ENCODE peak calls at places on chromosome 19, in ten cellular contexts. One of them, this sample, is unnamed.

GRCh38 chr19:36775768-36776167 is 3.2 kb upstream of the ZNF850 start:
- DNase-seq in GM12878: no peak
- DNase-seq in left lung: no peak
- DNase-seq in ascending aorta: no peak
- DNase-seq in upper lobe of left lung: no peak
- DNase-seq in MM.1S: no peak
- DNase-seq in psoas muscle: no peak
- DNase-seq in neural progenitor cell: no peak
- DNase-seq in Peyer's patch: no peak
- DNase-seq in tibial nerve: no peak
- DNase-seq in this sample: no peak

GRCh38 chr19:34481861-34482379 is 362 bp downstream of the WTIP start:
- DNase-seq in GM12878: no peak
- DNase-seq in left lung: no peak
- DNase-seq in ascending aorta: no peak
- DNase-seq in upper lobe of left lung: no peak
- DNase-seq in MM.1S: no peak
- DNase-seq in psoas muscle: peak; percentile 52
- DNase-seq in neural progenitor cell: no peak
- DNase-seq in Peyer's patch: no peak
- DNase-seq in tibial nerve: no peak
- DNase-seq in this sample: peak; percentile 75

GRCh38 chr19:30171138-30171635 is 201.0 kb upstream of the ZNF536 start:
- DNase-seq in GM12878: no peak
- DNase-seq in left lung: no peak
- DNase-seq in ascending aorta: no peak
- DNase-seq in upper lobe of left lung: no peak
- DNase-seq in MM.1S: no peak
- DNase-seq in psoas muscle: no peak
- DNase-seq in neural progenitor cell: no peak
- DNase-seq in Peyer's patch: no peak
- DNase-seq in tibial nerve: no peak
- DNase-seq in this sample: no peak

GRCh38 chr19:29845576-29846176 is 33.9 kb downstream of the CCNE1 start:
- DNase-seq in GM12878: no peak
- DNase-seq in left lung: no peak
- DNase-seq in ascending aorta: no peak
- DNase-seq in upper lobe of left lung: no peak
- DNase-seq in MM.1S: no peak
- DNase-seq in psoas muscle: peak; percentile 45
- DNase-seq in neural progenitor cell: peak; percentile 38
- DNase-seq in Peyer's patch: no peak
- DNase-seq in tibial nerve: no peak
- DNase-seq in this sample: no peak

GRCh38 chr19:43507880-43508279 is 3.3 kb upstream of the PHLDB3 start:
- DNase-seq in GM12878: no peak
- DNase-seq in left lung: no peak
- DNase-seq in ascending aorta: no peak
- DNase-seq in upper lobe of left lung: no peak
- DNase-seq in MM.1S: no peak
- DNase-seq in psoas muscle: no peak
- DNase-seq in neural progenitor cell: no peak
- DNase-seq in Peyer's patch: no peak
- DNase-seq in tibial nerve: no peak
- DNase-seq in this sample: no peak

GRCh38 chr19:24004166-24004565 is 82.8 kb upstream of the ZNF254 start:
- DNase-seq in GM12878: no peak
- DNase-seq in left lung: no peak
- DNase-seq in ascending aorta: no peak
- DNase-seq in upper lobe of left lung: no peak
- DNase-seq in MM.1S: no peak
- DNase-seq in psoas muscle: no peak
- DNase-seq in neural progenitor cell: no peak
- DNase-seq in Peyer's patch: no peak
- DNase-seq in tibial nerve: no peak
- DNase-seq in this sample: no peak

GRCh38 chr19:13100031-13100588 is 2.5 kb downstream of the LYL1 start:
- DNase-seq in GM12878: peak; percentile 78
- DNase-seq in left lung: no peak
- DNase-seq in ascending aorta: no peak
- DNase-seq in upper lobe of left lung: peak; percentile 31
- DNase-seq in MM.1S: no peak
- DNase-seq in psoas muscle: no peak
- DNase-seq in neural progenitor cell: no peak
- DNase-seq in Peyer's patch: peak; percentile 58
- DNase-seq in tibial nerve: no peak
- DNase-seq in this sample: no peak

GRCh38 chr19:33311326-33311682 is 9.0 kb upstream of the CEBPA start:
- DNase-seq in GM12878: no peak
- DNase-seq in left lung: no peak
- DNase-seq in ascending aorta: no peak
- DNase-seq in upper lobe of left lung: peak; percentile 70
- DNase-seq in MM.1S: no peak
- DNase-seq in psoas muscle: peak; percentile 59
- DNase-seq in neural progenitor cell: no peak
- DNase-seq in Peyer's patch: no peak
- DNase-seq in tibial nerve: no peak
- DNase-seq in this sample: no peak

GRCh38 chr19:32208060-32208459 is 137.3 kb upstream of the ZNF507 start:
- DNase-seq in GM12878: no peak
- DNase-seq in left lung: no peak
- DNase-seq in ascending aorta: no peak
- DNase-seq in upper lobe of left lung: no peak
- DNase-seq in MM.1S: no peak
- DNase-seq in psoas muscle: no peak
- DNase-seq in neural progenitor cell: no peak
- DNase-seq in Peyer's patch: no peak
- DNase-seq in tibial nerve: no peak
- DNase-seq in this sample: no peak

GRCh38 chr19:7263521-7263920 is 30.7 kb downstream of the INSR start:
- DNase-seq in GM12878: no peak
- DNase-seq in left lung: no peak
- DNase-seq in ascending aorta: no peak
- DNase-seq in upper lobe of left lung: no peak
- DNase-seq in MM.1S: no peak
- DNase-seq in psoas muscle: no peak
- DNase-seq in neural progenitor cell: no peak
- DNase-seq in Peyer's patch: no peak
- DNase-seq in tibial nerve: no peak
- DNase-seq in this sample: no peak

GRCh38 chr19:3100331-3100730 is 6.2 kb downstream of the GNA11 start:
- DNase-seq in GM12878: no peak
- DNase-seq in left lung: no peak
- DNase-seq in ascending aorta: no peak
- DNase-seq in upper lobe of left lung: no peak
- DNase-seq in MM.1S: no peak
- DNase-seq in psoas muscle: no peak
- DNase-seq in neural progenitor cell: no peak
- DNase-seq in Peyer's patch: no peak
- DNase-seq in tibial nerve: no peak
- DNase-seq in this sample: no peak

GRCh38 chr19:40921005-40921897 is 39.2 kb upstream of the CYP2A7 start:
- DNase-seq in GM12878: no peak
- DNase-seq in left lung: peak; percentile 84
- DNase-seq in ascending aorta: no peak
- DNase-seq in upper lobe of left lung: peak; percentile 91
- DNase-seq in MM.1S: no peak
- DNase-seq in psoas muscle: no peak
- DNase-seq in neural progenitor cell: no peak
- DNase-seq in Peyer's patch: no peak
- DNase-seq in tibial nerve: no peak
- DNase-seq in this sample: no peak

GRCh38 chr19:42023121-42023942 is 29.3 kb upstream of the ATP1A3 start:
- DNase-seq in GM12878: no peak
- DNase-seq in left lung: no peak
- DNase-seq in ascending aorta: no peak
- DNase-seq in upper lobe of left lung: no peak
- DNase-seq in MM.1S: peak; percentile 14
- DNase-seq in psoas muscle: peak; percentile 34
- DNase-seq in neural progenitor cell: peak; percentile 55
- DNase-seq in Peyer's patch: no peak
- DNase-seq in tibial nerve: no peak
- DNase-seq in this sample: no peak

GRCh38 chr19:3707868-3708206 is 347 bp upstream of the TJP3 start:
- DNase-seq in GM12878: no peak
- DNase-seq in left lung: no peak
- DNase-seq in ascending aorta: no peak
- DNase-seq in upper lobe of left lung: no peak
- DNase-seq in MM.1S: no peak
- DNase-seq in psoas muscle: no peak
- DNase-seq in neural progenitor cell: no peak
- DNase-seq in Peyer's patch: no peak
- DNase-seq in tibial nerve: no peak
- DNase-seq in this sample: no peak

GRCh38 chr19:47006496-47006895 is 13.1 kb upstream of the NPAS1 start:
- DNase-seq in GM12878: no peak
- DNase-seq in left lung: no peak
- DNase-seq in ascending aorta: no peak
- DNase-seq in upper lobe of left lung: no peak
- DNase-seq in MM.1S: no peak
- DNase-seq in psoas muscle: no peak
- DNase-seq in neural progenitor cell: no peak
- DNase-seq in Peyer's patch: no peak
- DNase-seq in tibial nerve: no peak
- DNase-seq in this sample: no peak

GRCh38 chr19:56837004-56837403 is 3.5 kb downstream of the PEG3 start:
- DNase-seq in GM12878: no peak
- DNase-seq in left lung: no peak
- DNase-seq in ascending aorta: no peak
- DNase-seq in upper lobe of left lung: peak; percentile 22
- DNase-seq in MM.1S: no peak
- DNase-seq in psoas muscle: no peak
- DNase-seq in neural progenitor cell: no peak
- DNase-seq in Peyer's patch: no peak
- DNase-seq in tibial nerve: no peak
- DNase-seq in this sample: no peak
- TF ChIP-seq CTCF in GM12878: no peak
- TF ChIP-seq CTCF in left lung: no peak
- TF ChIP-seq CTCF in ascending aorta: no peak
- TF ChIP-seq CTCF in upper lobe of left lung: no peak
- TF ChIP-seq CTCF in MM.1S: no peak
- TF ChIP-seq CTCF in psoas muscle: no peak
- TF ChIP-seq CTCF in neural progenitor cell: no peak
- TF ChIP-seq CTCF in Peyer's patch: no peak
- TF ChIP-seq CTCF in tibial nerve: no peak
- TF ChIP-seq CTCF in this sample: no peak

GRCh38 chr19:1489463-1489971 is 633 bp downstream of the PCSK4 start:
- DNase-seq in GM12878: no peak
- DNase-seq in left lung: no peak
- DNase-seq in ascending aorta: no peak
- DNase-seq in upper lobe of left lung: no peak
- DNase-seq in MM.1S: no peak
- DNase-seq in psoas muscle: peak; percentile 62
- DNase-seq in neural progenitor cell: no peak
- DNase-seq in Peyer's patch: no peak
- DNase-seq in tibial nerve: no peak
- DNase-seq in this sample: no peak
- H3K27ac ChIP-seq in GM12878: no peak overlapping the region
- H3K27ac ChIP-seq in left lung: no peak overlapping the region
- H3K27ac ChIP-seq in ascending aorta: no peak overlapping the region
- H3K27ac ChIP-seq in upper lobe of left lung: peak overlapping the region; percentile 83
- H3K27ac ChIP-seq in MM.1S: no peak overlapping the region
- H3K27ac ChIP-seq in psoas muscle: peak overlapping the region; percentile 72
- H3K27ac ChIP-seq in neural progenitor cell: no peak overlapping the region
- H3K27ac ChIP-seq in Peyer's patch: no peak overlapping the region
- H3K27ac ChIP-seq in tibial nerve: peak overlapping the region; percentile 72
- H3K27ac ChIP-seq in this sample: peak overlapping the region; percentile 59

DNA sequence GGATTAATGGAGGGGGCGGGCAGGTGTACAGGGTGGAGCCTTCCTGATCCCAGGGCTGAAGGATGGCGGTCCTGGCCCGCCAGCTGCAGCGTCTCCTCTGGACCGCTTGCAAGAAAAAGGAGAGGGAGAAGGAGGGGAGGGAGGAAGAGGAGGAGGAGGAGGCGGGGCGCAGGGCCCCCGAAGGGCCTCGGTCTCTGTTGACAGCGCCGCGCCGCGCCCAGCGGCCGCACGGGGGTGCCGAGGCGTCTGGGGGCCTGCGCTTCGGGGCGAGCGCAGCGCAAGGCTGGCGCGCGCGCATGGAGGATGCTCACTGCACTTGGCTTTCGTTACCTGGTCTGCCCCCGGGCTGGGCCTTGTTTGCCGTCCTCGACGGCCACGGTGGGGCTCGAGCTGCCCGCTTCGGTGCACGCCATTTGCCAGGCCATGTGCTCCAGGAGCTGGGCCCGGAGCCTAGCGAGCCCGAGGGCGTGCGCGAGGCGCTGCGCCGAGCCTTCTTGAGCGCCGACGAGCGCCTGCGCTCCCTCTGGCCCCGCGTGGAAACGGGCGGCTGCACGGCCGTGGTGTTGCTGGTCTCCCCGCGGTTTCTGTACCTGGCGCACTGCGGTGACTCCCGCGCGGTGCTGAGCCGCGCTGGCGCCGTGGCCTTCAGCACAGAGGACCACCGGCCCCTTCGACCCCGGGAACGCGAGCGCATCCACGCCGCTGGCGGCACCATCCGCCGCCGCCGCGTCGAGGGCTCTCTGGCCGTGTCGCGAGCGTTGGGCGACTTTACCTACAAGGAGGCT is at the start of gene PPM1N:
- DNase-seq in GM12878: no peak
- DNase-seq in left lung: no peak
- DNase-seq in ascending aorta: no peak
- DNase-seq in upper lobe of left lung: no peak
- DNase-seq in MM.1S: no peak
- DNase-seq in psoas muscle: peak; percentile 66
- DNase-seq in neural progenitor cell: peak; percentile 84
- DNase-seq in Peyer's patch: peak; percentile 63
- DNase-seq in tibial nerve: no peak
- DNase-seq in this sample: no peak
- H3K4me1 ChIP-seq in GM12878: peaks cover 30% of the 10 kb centered on the region
- H3K4me1 ChIP-seq in left lung: peaks cover 76% of the 10 kb centered on the region
- H3K4me1 ChIP-seq in ascending aorta: peaks cover 8% of the 10 kb centered on the region
- H3K4me1 ChIP-seq in upper lobe of left lung: peaks cover 40% of the 10 kb centered on the region
- H3K4me1 ChIP-seq in MM.1S: peaks cover 4% of the 10 kb centered on the region
- H3K4me1 ChIP-seq in psoas muscle: peaks cover 9% of the 10 kb centered on the region
- H3K4me1 ChIP-seq in neural progenitor cell: peaks cover 13% of the 10 kb centered on the region
- H3K4me1 ChIP-seq in Peyer's patch: peaks cover 41% of the 10 kb centered on the region
- H3K4me1 ChIP-seq in tibial nerve: peaks cover 41% of the 10 kb centered on the region
- H3K4me1 ChIP-seq in this sample: peaks cover 24% of the 10 kb centered on the region

DNA sequence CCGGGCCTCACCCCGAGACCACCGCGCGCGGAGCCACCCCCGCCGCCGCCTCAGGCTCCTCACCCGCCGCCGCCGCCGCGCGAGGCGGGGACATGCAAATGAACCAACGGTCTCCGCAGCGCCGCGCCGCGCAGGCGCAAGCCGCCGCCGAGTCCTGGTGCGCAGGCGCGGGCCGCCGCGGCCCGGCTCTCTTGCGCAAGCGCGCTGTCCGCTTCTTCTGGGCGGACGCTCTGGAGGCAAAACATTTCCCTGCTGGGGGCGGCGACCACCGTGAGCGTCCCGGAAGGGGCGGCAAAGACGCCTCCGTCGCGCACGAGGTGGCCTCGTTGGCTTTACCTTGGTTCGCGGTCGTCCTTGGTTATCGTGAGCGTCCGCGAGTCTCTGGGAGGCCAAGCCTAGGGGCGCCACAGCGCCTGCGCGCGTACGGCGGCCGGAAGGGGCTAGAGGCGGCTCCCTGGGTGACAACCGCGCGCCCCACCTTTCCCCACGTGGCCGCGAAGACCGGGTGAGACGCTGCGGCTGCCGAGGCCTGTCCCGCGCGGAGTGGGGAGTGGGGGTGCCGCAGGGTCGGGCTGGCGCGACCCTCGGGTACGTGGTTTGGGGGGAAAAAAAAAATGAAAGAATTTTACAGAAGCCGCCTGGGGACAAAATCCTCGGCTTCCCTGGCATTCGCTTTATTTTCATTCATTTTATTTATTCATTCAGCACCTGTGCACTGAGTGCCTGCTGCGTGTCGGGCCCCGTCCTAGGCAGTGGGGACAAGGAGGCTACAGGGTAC is at the start of the genes ARMC6 and SUGP2:
- DNase-seq in GM12878: peak; percentile 76
- DNase-seq in left lung: peak; percentile 88
- DNase-seq in ascending aorta: peak; percentile 46
- DNase-seq in upper lobe of left lung: peak; percentile 85
- DNase-seq in MM.1S: peak; percentile 92
- DNase-seq in psoas muscle: peak; percentile 93
- DNase-seq in neural progenitor cell: peak; percentile 96
- DNase-seq in Peyer's patch: peak; percentile 84
- DNase-seq in tibial nerve: peak; percentile 64
- DNase-seq in this sample: peak; percentile 92
- TF ChIP-seq CTCF in GM12878: no peak
- TF ChIP-seq CTCF in left lung: no peak
- TF ChIP-seq CTCF in ascending aorta: peak; percentile 49
- TF ChIP-seq CTCF in upper lobe of left lung: no peak
- TF ChIP-seq CTCF in MM.1S: no peak
- TF ChIP-seq CTCF in psoas muscle: peak; percentile 10
- TF ChIP-seq CTCF in neural progenitor cell: no peak
- TF ChIP-seq CTCF in Peyer's patch: no peak
- TF ChIP-seq CTCF in tibial nerve: no peak
- TF ChIP-seq CTCF in this sample: peak; percentile 10

This sample was measured in tibial artery.